ENCODE peak calls at places on chromosomes 5 and 9, in six cellular contexts. One of them, this sample, is unnamed.

GRCh38 chr5:170638454-170639220 is 134.8 kb downstream of the KCNIP1 start:
- DNase-seq in activated T-helper 9 cell treated with anti-CD3 and anti-CD28 coated beads, Interleukin-2, amount 50 U/mL, for 16 hours: peak
- DNase-seq in B cell: peak
- DNase-seq in HCEC 1CT: peak
- DNase-seq in NCI-H345: peak
- DNase-seq in Caki2: peak
- DNase-seq in this sample: peak

GRCh38 chr5:113218200-113218599 is 216.6 kb downstream of the TSSK1B start:
- DNase-seq in HCEC 1CT: no peak
- DNase-seq in NCI-H345: no peak
- DNase-seq in Caki2: no peak
- DNase-seq in B cell: no peak
- DNase-seq in activated T-helper 9 cell treated with anti-CD3 and anti-CD28 coated beads, Interleukin-2, amount 50 U/mL, for 16 hours: no peak
- DNase-seq in this sample: no peak

GRCh38 chr5:141878186-141878770 is at the start of gene PCDH1:
- DNase-seq in Caki2: no peak
- DNase-seq in NCI-H345: peak
- DNase-seq in B cell: peak
- DNase-seq in HCEC 1CT: no peak
- DNase-seq in activated T-helper 9 cell treated with anti-CD3 and anti-CD28 coated beads, Interleukin-2, amount 50 U/mL, for 16 hours: no peak
- DNase-seq in this sample: no peak

GRCh38 chr9:137129089-137129455 is 9.9 kb upstream of the GRIN1 start:
- DNase-seq in activated T-helper 9 cell treated with anti-CD3 and anti-CD28 coated beads, Interleukin-2, amount 50 U/mL, for 16 hours: no peak
- DNase-seq in Caki2: no peak
- DNase-seq in B cell: peak
- DNase-seq in NCI-H345: no peak
- DNase-seq in HCEC 1CT: no peak
- DNase-seq in this sample: no peak

GRCh38 chr5:137622850-137623249 is 113.0 kb downstream of the KLHL3 start:
- DNase-seq in NCI-H345: no peak
- DNase-seq in Caki2: no peak
- DNase-seq in activated T-helper 9 cell treated with anti-CD3 and anti-CD28 coated beads, Interleukin-2, amount 50 U/mL, for 16 hours: no peak
- DNase-seq in HCEC 1CT: no peak
- DNase-seq in B cell: no peak
- DNase-seq in this sample: peak

GRCh38 chr5:59525957-59526356 is 367.6 kb downstream of the PDE4D start:
- DNase-seq in activated T-helper 9 cell treated with anti-CD3 and anti-CD28 coated beads, Interleukin-2, amount 50 U/mL, for 16 hours: no peak
- DNase-seq in NCI-H345: no peak
- DNase-seq in Caki2: peak
- DNase-seq in HCEC 1CT: peak
- DNase-seq in B cell: no peak
- DNase-seq in this sample: no peak

GRCh38 chr5:88672644-88673493 is 210.1 kb downstream of the MEF2C start:
- DNase-seq in B cell: no peak
- DNase-seq in NCI-H345: no peak
- DNase-seq in Caki2: no peak
- DNase-seq in HCEC 1CT: no peak
- DNase-seq in activated T-helper 9 cell treated with anti-CD3 and anti-CD28 coated beads, Interleukin-2, amount 50 U/mL, for 16 hours: no peak
- DNase-seq in this sample: no peak

GRCh38 chr5:90739567-90739966 is 181.0 kb downstream of the ADGRV1 start:
- DNase-seq in activated T-helper 9 cell treated with anti-CD3 and anti-CD28 coated beads, Interleukin-2, amount 50 U/mL, for 16 hours: no peak
- DNase-seq in B cell: no peak
- DNase-seq in Caki2: no peak
- DNase-seq in NCI-H345: no peak
- DNase-seq in HCEC 1CT: no peak
- DNase-seq in this sample: no peak

GRCh38 chr9:114096041-114096511 is 3.0 kb downstream of the KIF12 start:
- DNase-seq in NCI-H345: no peak
- DNase-seq in Caki2: no peak
- DNase-seq in B cell: no peak
- DNase-seq in activated T-helper 9 cell treated with anti-CD3 and anti-CD28 coated beads, Interleukin-2, amount 50 U/mL, for 16 hours: no peak
- DNase-seq in HCEC 1CT: no peak
- DNase-seq in this sample: no peak

GRCh38 chr5:57832873-57833272 is 350.3 kb upstream of the ACTBL2 start:
- DNase-seq in activated T-helper 9 cell treated with anti-CD3 and anti-CD28 coated beads, Interleukin-2, amount 50 U/mL, for 16 hours: no peak
- DNase-seq in HCEC 1CT: no peak
- DNase-seq in NCI-H345: peak
- DNase-seq in B cell: no peak
- DNase-seq in Caki2: peak
- DNase-seq in this sample: no peak

GRCh38 chr5:112795944-112796678 is 58.4 kb downstream of the APC start:
- DNase-seq in HCEC 1CT: no peak
- DNase-seq in B cell: peak
- DNase-seq in activated T-helper 9 cell treated with anti-CD3 and anti-CD28 coated beads, Interleukin-2, amount 50 U/mL, for 16 hours: no peak
- DNase-seq in Caki2: no peak
- DNase-seq in NCI-H345: no peak
- DNase-seq in this sample: no peak

GRCh38 chr9:80156725-80157124 is 585.0 kb downstream of the TLE4 start:
- DNase-seq in B cell: no peak
- DNase-seq in activated T-helper 9 cell treated with anti-CD3 and anti-CD28 coated beads, Interleukin-2, amount 50 U/mL, for 16 hours: no peak
- DNase-seq in HCEC 1CT: no peak
- DNase-seq in Caki2: no peak
- DNase-seq in NCI-H345: no peak
- DNase-seq in this sample: no peak

GRCh38 chr5:27266184-27266583 is 227.8 kb upstream of the CDH9 start:
- DNase-seq in NCI-H345: no peak
- DNase-seq in Caki2: no peak
- DNase-seq in B cell: no peak
- DNase-seq in HCEC 1CT: no peak
- DNase-seq in activated T-helper 9 cell treated with anti-CD3 and anti-CD28 coated beads, Interleukin-2, amount 50 U/mL, for 16 hours: no peak
- DNase-seq in this sample: no peak

GRCh38 chr5:91072891-91073290 is 310.2 kb downstream of the ARRDC3 start:
- DNase-seq in NCI-H345: no peak
- DNase-seq in activated T-helper 9 cell treated with anti-CD3 and anti-CD28 coated beads, Interleukin-2, amount 50 U/mL, for 16 hours: no peak
- DNase-seq in B cell: no peak
- DNase-seq in HCEC 1CT: peak
- DNase-seq in Caki2: no peak
- DNase-seq in this sample: no peak